ENCODE peak calls at places on chromosome 14, in four cellular contexts. T is RCC 7860, H is skeletal muscle cell, Y is nucleus accumbens. D is an unnamed sample.

GRCh38 chr14:88518592-88519512 is 36.0 kb downstream of the PTPN21 start:
- DNase-seq in Y (no peak), H (peak; percentile 42), T (peak; percentile 25), D (peak; percentile 10)

GRCh38 chr14:59394268-59394667 is 70.9 kb downstream of the GPR135 start:
- DNase-seq in T (no peak), Y (no peak), H (no peak), D (no peak)

GRCh38 chr14:48373993-48374392 is 698.6 kb upstream of the MDGA2 start:
- DNase-seq in Y (no peak), H (no peak), T (no peak), D (no peak)

GRCh38 chr14:61524211-61524806 is 171.0 kb upstream of the HIF1A start:
- DNase-seq in H (no peak), Y (no peak), T (peak; percentile 93), D (peak; percentile 73)

GRCh38 chr14:101476931-101477553 is 84.3 kb upstream of the DIO3 start:
- DNase-seq in T (peak; percentile 4), H (no peak), Y (no peak), D (peak; percentile 90)

GRCh38 chr14:72060917-72061316 is 128.7 kb downstream of the RGS6 start:
- DNase-seq in T (no peak), Y (no peak), H (no peak), D (no peak)

GRCh38 chr14:99534333-99534732 is 53.1 kb downstream of the CCNK start:
- DNase-seq in Y (no peak), H (no peak), T (no peak), D (no peak)

GRCh38 chr14:37114039-37114438 is 58.4 kb downstream of the SLC25A21 start:
- DNase-seq in Y (no peak), H (no peak), T (no peak), D (no peak)

GRCh38 chr14:55572578-55572977 is 7.4 kb upstream of the KTN1 start:
- DNase-seq in H (no peak), T (no peak), Y (no peak), D (no peak)

GRCh38 chr14:51069065-51069464 is 25.8 kb downstream of the TRIM9 start:
- DNase-seq in Y (no peak), T (no peak), H (no peak), D (no peak)

D was measured in Calu3.